ENCODE peak calls at places on chromosome 11, in ten cellular contexts. Q is fibroblast of pulmonary artery, V is GM13976, E is mammary epithelial cell, L is PC-3, S is A549, B is IMR-90, T is psoas muscle, F is AG04449, G is endothelial cell. H is an unnamed sample.

GRCh38 chr11:12079726-12080556 is 30.4 kb upstream of the MICAL2 start:
- DNase-seq in Q (peak), V (no peak), E (peak), L (peak), S (peak), B (peak), T (peak), F (peak), G (no peak), H (no peak)

GRCh38 chr11:109706940-109707339 is 284.9 kb downstream of the C11orf87 start:
- DNase-seq in Q (no peak), V (no peak), E (no peak), L (no peak), S (no peak), B (no peak), T (no peak), F (no peak), G (no peak), H (no peak)

GRCh38 chr11:10807629-10808552 is 835 bp downstream of the EIF4G2 start:
- DNase-seq in Q (peak), V (peak), E (peak), L (peak), S (no peak), B (peak), T (peak), F (no peak), G (peak), H (peak)

GRCh38 chr11:75762885-75763284 is 5.7 kb upstream of the DGAT2 start:
- DNase-seq in Q (peak), V (no peak), E (no peak), L (no peak), S (no peak), B (peak), T (no peak), F (no peak), G (no peak), H (no peak)

GRCh38 chr11:28400236-28401100 is 292.3 kb downstream of the METTL15 start:
- DNase-seq in Q (no peak), V (no peak), E (peak), L (peak), S (no peak), B (peak), T (no peak), F (no peak), G (no peak), H (no peak)

GRCh38 chr11:116311141-116311540 is 461.6 kb downstream of the BUD13 start:
- DNase-seq in Q (no peak), V (no peak), E (no peak), L (no peak), S (no peak), B (no peak), T (no peak), F (no peak), G (no peak), H (no peak)

GRCh38 chr11:11856638-11857037 is 14.9 kb downstream of the USP47 start:
- DNase-seq in Q (peak), V (no peak), E (peak), L (peak), S (no peak), B (no peak), T (no peak), F (no peak), G (no peak), H (peak)

GRCh38 chr11:82756765-82757650 is 23.3 kb upstream of the FAM181B start:
- DNase-seq in Q (no peak), V (no peak), E (no peak), L (no peak), S (no peak), B (no peak), T (no peak), F (no peak), G (no peak), H (no peak)

GRCh38 chr11:45083544-45084087 is 62.8 kb upstream of the PRDM11 start:
- DNase-seq in Q (no peak), V (no peak), E (no peak), L (peak), S (peak), B (no peak), T (no peak), F (no peak), G (no peak), H (peak)
- TF ChIP-seq CTCF in Q (peak), V (peak), E (peak), L (peak), S (peak), B (peak), T (no peak), F (peak), G (no peak), H (no peak)

GRCh38 chr11:117425679-117426296 is 98.1 kb downstream of the CEP164 start:
- DNase-seq in Q (no peak), V (no peak), E (no peak), L (no peak), S (no peak), B (no peak), T (no peak), F (no peak), G (no peak), H (no peak)
- TF ChIP-seq CTCF in Q (no peak), V (no peak), E (no peak), L (no peak), S (no peak), B (no peak), T (no peak), F (no peak), G (no peak), H (no peak)

GRCh38 chr11:129639300-129639699 is 176.3 kb upstream of the TMEM45B start:
- DNase-seq in Q (peak), V (no peak), E (peak), L (peak), S (peak), B (peak), T (no peak), F (peak), G (no peak), H (peak)
- TF ChIP-seq CTCF in Q (no peak), V (no peak), E (no peak), L (no peak), S (no peak), B (no peak), T (no peak), F (no peak), G (no peak), H (no peak)

GRCh38 chr11:14638561-14638960 is 5.0 kb upstream of the PDE3B start:
- DNase-seq in Q (no peak), V (no peak), E (no peak), L (no peak), S (no peak), B (no peak), T (no peak), F (no peak), G (no peak), H (peak)
- TF ChIP-seq CTCF in Q (no peak), V (no peak), E (no peak), L (no peak), S (no peak), B (no peak), T (no peak), F (no peak), G (no peak), H (no peak)

GRCh38 chr11:62627718-62628117 is 5.9 kb upstream of the B3GAT3 start:
- DNase-seq in Q (no peak), V (no peak), E (no peak), L (no peak), S (no peak), B (no peak), T (no peak), F (no peak), G (no peak), H (peak)
- TF ChIP-seq CTCF in Q (peak), V (no peak), E (no peak), L (peak), S (no peak), B (no peak), T (no peak), F (no peak), G (no peak), H (no peak)

GRCh38 chr11:101993172-101993571 is 54.1 kb upstream of the CFAP300 start:
- DNase-seq in Q (no peak), V (no peak), E (no peak), L (no peak), S (no peak), B (no peak), T (no peak), F (no peak), G (no peak), H (no peak)

GRCh38 chr11:101987370-101987769 is 59.9 kb upstream of the CFAP300 start:
- DNase-seq in Q (no peak), V (no peak), E (no peak), L (no peak), S (no peak), B (no peak), T (no peak), F (no peak), G (no peak), H (no peak)
- TF ChIP-seq CTCF in Q (no peak), V (no peak), E (no peak), L (peak), S (no peak), B (no peak), T (no peak), F (no peak), G (no peak), H (no peak)

GRCh38 chr11:123475478-123475877 is 45.4 kb downstream of the GRAMD1B start:
- DNase-seq in Q (peak), V (no peak), E (no peak), L (peak), S (peak), B (peak), T (no peak), F (no peak), G (peak), H (no peak)
- TF ChIP-seq CTCF in Q (peak), V (no peak), E (no peak), L (peak), S (peak), B (peak), T (no peak), F (peak), G (no peak), H (no peak)

GRCh38 chr11:88337342-88338222 is at the start of gene CTSC:
- DNase-seq in Q (peak), V (peak), E (peak), L (peak), S (peak), B (peak), T (peak), F (no peak), G (peak), H (peak)
- TF ChIP-seq CTCF in Q (no peak), V (no peak), E (no peak), L (no peak), S (no peak), B (peak), T (no peak), F (no peak), G (no peak), H (no peak)

DNA sequence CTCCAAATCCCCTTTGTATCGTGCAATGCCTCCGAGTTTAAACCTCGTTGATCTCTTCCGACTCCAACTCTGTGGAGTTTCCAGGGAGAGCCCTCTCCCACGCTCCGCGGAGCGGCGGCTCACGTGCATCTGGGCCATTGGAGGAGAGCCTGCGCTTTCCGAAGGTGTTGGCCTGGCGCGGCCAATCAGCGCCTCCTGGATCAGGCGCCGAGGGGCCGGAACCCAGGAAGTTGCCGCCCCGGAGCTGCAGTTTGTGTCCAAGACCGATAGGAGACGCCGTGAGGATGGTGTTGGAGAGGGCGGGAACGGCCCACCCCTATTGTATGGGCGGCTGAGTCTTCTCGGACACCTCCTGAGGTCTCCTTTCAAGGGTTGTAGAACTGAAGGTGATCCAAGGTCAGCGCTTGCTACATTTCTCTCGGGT is 1.6 kb downstream of the ADAMTS15 start:
- DNase-seq in Q (peak), V (no peak), E (no peak), L (no peak), S (no peak), B (peak), T (peak), F (no peak), G (peak), H (no peak)
- TF ChIP-seq CTCF in Q (peak), V (no peak), E (peak), L (no peak), S (no peak), B (peak), T (peak), F (peak), G (peak), H (no peak)

GRCh38 chr11:44944853-44945235 is 5.8 kb downstream of the TP53I11 start:
- DNase-seq in Q (no peak), V (no peak), E (no peak), L (peak), S (no peak), B (no peak), T (no peak), F (no peak), G (no peak), H (no peak)
- TF ChIP-seq CTCF in Q (no peak), V (no peak), E (no peak), L (no peak), S (no peak), B (no peak), T (no peak), F (no peak), G (no peak), H (no peak)